ENCODE peak calls at places on chromosomes 1 and 21, in five cellular contexts. One of them, this sample, is unnamed.

GRCh38 chr21:45257673-45258341 is 29.9 kb downstream of the POFUT2 start:
- DNase-seq in tibial nerve: no peak
- DNase-seq in fibroblast of lung: no peak
- DNase-seq in mucosa of descending colon: no peak
- DNase-seq in transverse colon: no peak
- DNase-seq in this sample: no peak

GRCh38 chr1:205442051-205442721 is 13.7 kb downstream of the BLACAT1 start:
- DNase-seq in tibial nerve: no peak
- DNase-seq in fibroblast of lung: no peak
- DNase-seq in mucosa of descending colon: no peak
- DNase-seq in transverse colon: no peak
- DNase-seq in this sample: no peak

GRCh38 chr1:67408148-67408547 is 22.1 kb downstream of the SERBP1 start:
- DNase-seq in tibial nerve: no peak
- DNase-seq in fibroblast of lung: no peak
- DNase-seq in mucosa of descending colon: no peak
- DNase-seq in transverse colon: no peak
- DNase-seq in this sample: no peak

GRCh38 chr1:9344426-9345200 is 51.9 kb downstream of the SPSB1 start:
- DNase-seq in tibial nerve: no peak
- DNase-seq in fibroblast of lung: no peak
- DNase-seq in mucosa of descending colon: no peak
- DNase-seq in transverse colon: no peak
- DNase-seq in this sample: no peak

GRCh38 chr1:2314803-2315710 is 76.3 kb downstream of the MORN1 start:
- DNase-seq in tibial nerve: no peak
- DNase-seq in fibroblast of lung: peak; percentile 64
- DNase-seq in mucosa of descending colon: peak; percentile 42
- DNase-seq in transverse colon: peak; percentile 58
- DNase-seq in this sample: peak; percentile 35

GRCh38 chr1:62082456-62083363 is 111.9 kb upstream of the L1TD1 start:
- DNase-seq in tibial nerve: peak; percentile 38
- DNase-seq in fibroblast of lung: peak; percentile 15
- DNase-seq in mucosa of descending colon: peak; percentile 58
- DNase-seq in transverse colon: peak; percentile 34
- DNase-seq in this sample: no peak

GRCh38 chr1:54884768-54885167 is 2.2 kb downstream of the DHCR24 start:
- DNase-seq in tibial nerve: no peak
- DNase-seq in fibroblast of lung: no peak
- DNase-seq in mucosa of descending colon: no peak
- DNase-seq in transverse colon: no peak
- DNase-seq in this sample: no peak

GRCh38 chr1:52636701-52637695 is 4.0 kb downstream of the SHISAL2A start:
- DNase-seq in tibial nerve: no peak
- DNase-seq in fibroblast of lung: no peak
- DNase-seq in mucosa of descending colon: peak; percentile 42
- DNase-seq in transverse colon: peak; percentile 54
- DNase-seq in this sample: no peak

GRCh38 chr1:157124855-157125254 is 13.3 kb downstream of the ETV3 start:
- DNase-seq in tibial nerve: no peak
- DNase-seq in fibroblast of lung: no peak
- DNase-seq in mucosa of descending colon: no peak
- DNase-seq in transverse colon: no peak
- DNase-seq in this sample: no peak

GRCh38 chr1:55987491-55988255 is 591.7 kb downstream of the PLPP3 start:
- DNase-seq in tibial nerve: no peak
- DNase-seq in fibroblast of lung: peak; percentile 8
- DNase-seq in mucosa of descending colon: no peak
- DNase-seq in transverse colon: no peak
- DNase-seq in this sample: no peak

GRCh38 chr21:39781331-39781730 is 36.3 kb downstream of the IGSF5 start:
- DNase-seq in tibial nerve: no peak
- DNase-seq in fibroblast of lung: no peak
- DNase-seq in mucosa of descending colon: no peak
- DNase-seq in transverse colon: no peak
- DNase-seq in this sample: no peak

GRCh38 chr1:81594211-81594610 is 206.5 kb upstream of the ADGRL2 start:
- DNase-seq in tibial nerve: no peak
- DNase-seq in fibroblast of lung: no peak
- DNase-seq in mucosa of descending colon: no peak
- DNase-seq in transverse colon: no peak
- DNase-seq in this sample: no peak

GRCh38 chr21:46455575-46456385 is 2.9 kb upstream of the DIP2A start:
- DNase-seq in tibial nerve: no peak
- DNase-seq in fibroblast of lung: peak; percentile 85
- DNase-seq in mucosa of descending colon: no peak
- DNase-seq in transverse colon: peak; percentile 26
- DNase-seq in this sample: no peak

GRCh38 chr21:45112371-45112770 is 38.0 kb downstream of the ADARB1 start:
- DNase-seq in tibial nerve: no peak
- DNase-seq in fibroblast of lung: peak; percentile 26
- DNase-seq in mucosa of descending colon: no peak
- DNase-seq in transverse colon: no peak
- DNase-seq in this sample: no peak

GRCh38 chr1:923991-924618 is 382 bp downstream of the SAMD11 start:
- DNase-seq in tibial nerve: no peak
- DNase-seq in fibroblast of lung: no peak
- DNase-seq in mucosa of descending colon: no peak
- DNase-seq in transverse colon: no peak
- DNase-seq in this sample: no peak

GRCh38 chr1:161484613-161485012 is 20.6 kb upstream of the FCGR2A start:
- DNase-seq in tibial nerve: no peak
- DNase-seq in fibroblast of lung: no peak
- DNase-seq in mucosa of descending colon: no peak
- DNase-seq in transverse colon: no peak
- DNase-seq in this sample: no peak

GRCh38 chr1:12629521-12629956 is 11.5 kb upstream of the DHRS3 start:
- DNase-seq in tibial nerve: no peak
- DNase-seq in fibroblast of lung: no peak
- DNase-seq in mucosa of descending colon: no peak
- DNase-seq in transverse colon: no peak
- DNase-seq in this sample: no peak

GRCh38 chr1:171769171-171769570 is 12.3 kb upstream of the METTL13 start:
- DNase-seq in tibial nerve: no peak
- DNase-seq in fibroblast of lung: no peak
- DNase-seq in mucosa of descending colon: no peak
- DNase-seq in transverse colon: no peak
- DNase-seq in this sample: no peak

GRCh38 chr1:171769754-171770153 is 11.7 kb upstream of the METTL13 start:
- DNase-seq in tibial nerve: no peak
- DNase-seq in fibroblast of lung: no peak
- DNase-seq in mucosa of descending colon: no peak
- DNase-seq in transverse colon: no peak
- DNase-seq in this sample: no peak

GRCh38 chr1:171772312-171772711 is 9.1 kb upstream of the METTL13 start:
- DNase-seq in tibial nerve: no peak
- DNase-seq in fibroblast of lung: no peak
- DNase-seq in mucosa of descending colon: no peak
- DNase-seq in transverse colon: no peak
- DNase-seq in this sample: no peak
- H3K36me3 ChIP-seq in tibial nerve: no peaks in the 10 kb centered on the region
- H3K36me3 ChIP-seq in fibroblast of lung: no peaks in the 10 kb centered on the region
- H3K36me3 ChIP-seq in mucosa of descending colon: no peaks in the 10 kb centered on the region
- H3K36me3 ChIP-seq in transverse colon: no peaks in the 10 kb centered on the region
- H3K36me3 ChIP-seq in this sample: no peaks in the 10 kb centered on the region

DNA sequence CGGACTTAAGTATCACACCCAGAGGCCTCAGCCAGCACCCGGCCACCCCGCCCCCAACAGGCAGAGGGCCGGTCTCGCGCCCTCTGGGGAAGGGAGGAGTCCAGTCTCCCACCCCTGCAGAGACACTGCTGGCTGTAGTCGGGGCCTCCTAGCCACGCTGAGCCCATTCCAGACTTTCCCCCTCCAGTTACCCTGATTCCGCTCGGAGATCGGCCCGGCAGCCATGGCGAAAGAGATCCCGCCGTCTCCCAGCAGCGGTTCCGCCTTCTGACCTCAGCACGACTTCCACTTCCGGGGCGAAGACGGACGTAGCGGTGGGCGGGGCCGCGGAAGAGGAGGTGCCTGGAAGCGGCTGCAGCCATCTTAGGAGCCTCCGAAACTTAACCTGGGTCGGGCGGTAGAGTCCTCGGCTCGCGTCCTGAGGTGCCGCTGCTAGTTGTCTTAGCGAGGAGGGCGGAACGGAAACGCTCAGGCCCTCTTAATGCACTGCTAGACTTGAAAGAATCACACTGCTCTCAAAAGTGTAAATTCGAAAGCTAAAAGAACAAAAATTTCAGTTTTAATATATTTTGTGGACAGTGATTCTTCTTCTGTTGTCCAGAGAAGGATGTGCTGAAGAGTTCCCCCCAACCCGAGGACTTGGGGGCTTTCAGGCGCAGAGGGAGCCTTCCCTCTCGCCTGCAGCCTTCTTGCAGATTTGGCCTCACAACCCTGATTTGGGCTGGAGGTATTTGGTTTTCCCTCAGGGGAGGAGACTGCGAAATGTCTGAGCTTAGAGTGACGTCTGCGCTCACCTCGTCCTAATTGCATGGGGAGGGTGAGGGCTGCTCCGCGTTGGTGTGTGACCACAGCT is at the start of gene SF3B4:
- DNase-seq in tibial nerve: peak; percentile 94
- DNase-seq in fibroblast of lung: peak; percentile 93
- DNase-seq in mucosa of descending colon: peak; percentile 97
- DNase-seq in transverse colon: peak; percentile 97
- DNase-seq in this sample: peak; percentile 95
- H3K36me3 ChIP-seq in tibial nerve: peaks cover 3% of the 10 kb centered on the region
- H3K36me3 ChIP-seq in fibroblast of lung: peaks cover 22% of the 10 kb centered on the region
- H3K36me3 ChIP-seq in mucosa of descending colon: peaks cover 21% of the 10 kb centered on the region
- H3K36me3 ChIP-seq in transverse colon: peaks cover 54% of the 10 kb centered on the region
- H3K36me3 ChIP-seq in this sample: peaks cover 38% of the 10 kb centered on the region

DNA sequence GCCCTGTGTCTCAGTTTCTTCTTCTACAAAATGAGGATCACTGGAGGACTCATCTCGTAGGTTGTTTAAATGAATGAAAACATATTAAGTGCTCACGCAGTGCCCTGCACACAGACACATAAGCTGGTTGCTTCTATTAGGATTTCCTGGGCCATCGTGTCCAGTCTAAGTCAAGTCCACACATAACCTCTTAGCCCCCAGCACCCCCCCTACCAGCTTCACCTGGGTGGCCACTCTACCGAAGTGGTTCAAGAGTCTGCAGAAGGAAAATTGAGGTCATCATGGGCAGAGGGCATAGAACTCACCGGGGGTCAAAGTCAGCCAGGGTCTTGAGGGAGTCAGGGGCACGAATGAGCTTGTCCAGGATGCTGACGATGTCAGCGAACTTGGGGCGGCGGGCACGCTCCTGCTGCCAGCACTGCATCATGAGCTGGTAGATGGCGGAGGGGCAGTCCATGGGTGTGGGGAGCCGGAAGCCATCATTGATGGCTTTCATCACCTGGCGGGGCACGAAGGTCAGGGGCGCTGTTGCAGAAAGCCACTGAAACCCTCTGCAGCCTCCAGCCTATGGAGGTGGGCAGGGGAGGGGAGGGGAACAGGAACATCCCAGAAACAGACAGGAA is 25.8 kb downstream of the EPHA2 start:
- DNase-seq in tibial nerve: no peak
- DNase-seq in fibroblast of lung: no peak
- DNase-seq in mucosa of descending colon: no peak
- DNase-seq in transverse colon: no peak
- DNase-seq in this sample: no peak
- H3K36me3 ChIP-seq in tibial nerve: no peaks in the 10 kb centered on the region
- H3K36me3 ChIP-seq in fibroblast of lung: peaks cover 58% of the 10 kb centered on the region
- H3K36me3 ChIP-seq in mucosa of descending colon: peaks cover 4% of the 10 kb centered on the region
- H3K36me3 ChIP-seq in transverse colon: peaks cover 9% of the 10 kb centered on the region
- H3K36me3 ChIP-seq in this sample: peaks cover 19% of the 10 kb centered on the region

GRCh38 chr1:201147396-201148015 is 6.8 kb downstream of the TMEM9 start:
- DNase-seq in tibial nerve: no peak
- DNase-seq in fibroblast of lung: no peak
- DNase-seq in mucosa of descending colon: no peak
- DNase-seq in transverse colon: no peak
- DNase-seq in this sample: peak; percentile 30
- H3K36me3 ChIP-seq in tibial nerve: no peaks in the 10 kb centered on the region
- H3K36me3 ChIP-seq in fibroblast of lung: peaks cover 24% of the 10 kb centered on the region
- H3K36me3 ChIP-seq in mucosa of descending colon: no peaks in the 10 kb centered on the region
- H3K36me3 ChIP-seq in transverse colon: no peaks in the 10 kb centered on the region
- H3K36me3 ChIP-seq in this sample: peaks cover 48% of the 10 kb centered on the region

GRCh38 chr1:35899941-35900340 is 16.9 kb downstream of the AGO1 start:
- DNase-seq in tibial nerve: no peak
- DNase-seq in fibroblast of lung: no peak
- DNase-seq in mucosa of descending colon: no peak
- DNase-seq in transverse colon: no peak
- DNase-seq in this sample: no peak
- H3K36me3 ChIP-seq in tibial nerve: no peaks in the 10 kb centered on the region
- H3K36me3 ChIP-seq in fibroblast of lung: peaks cover 1% of the 10 kb centered on the region
- H3K36me3 ChIP-seq in mucosa of descending colon: peaks cover 4% of the 10 kb centered on the region
- H3K36me3 ChIP-seq in transverse colon: peaks cover 42% of the 10 kb centered on the region
- H3K36me3 ChIP-seq in this sample: peaks cover 50% of the 10 kb centered on the region

DNA sequence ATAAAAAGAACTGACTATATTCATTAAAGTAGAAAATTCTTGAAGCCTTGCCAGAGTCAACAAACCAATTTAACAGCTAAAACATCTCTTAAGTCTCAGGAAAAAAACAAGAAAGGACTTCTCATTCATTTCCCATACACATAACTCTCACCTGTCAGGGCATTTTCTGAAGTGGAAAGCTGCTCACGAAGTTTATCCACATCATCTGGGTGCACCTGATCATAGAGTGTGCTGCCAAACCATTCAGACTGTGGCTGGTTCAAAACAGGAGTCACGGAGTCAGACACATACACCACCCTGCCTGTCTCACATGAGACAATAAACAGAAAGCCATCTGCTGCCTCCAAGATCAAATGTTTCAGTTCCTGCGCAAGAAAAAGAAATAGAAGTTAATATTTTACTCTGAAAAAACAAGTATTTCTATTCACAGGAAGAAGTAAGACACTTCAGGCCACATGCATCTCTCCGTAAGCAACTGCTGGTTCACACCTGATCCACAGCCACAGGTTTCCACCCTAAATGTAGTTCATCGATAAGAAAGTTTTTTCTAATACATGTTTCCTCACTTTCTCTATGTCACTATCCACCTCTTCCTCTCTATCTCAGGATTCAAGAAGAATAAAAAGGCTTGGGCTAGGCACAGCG is 28.2 kb upstream of the CTSK start:
- DNase-seq in tibial nerve: no peak
- DNase-seq in fibroblast of lung: peak; percentile 58
- DNase-seq in mucosa of descending colon: peak; percentile 30
- DNase-seq in transverse colon: no peak
- DNase-seq in this sample: no peak
- H3K36me3 ChIP-seq in tibial nerve: no peaks in the 10 kb centered on the region
- H3K36me3 ChIP-seq in fibroblast of lung: peaks cover 6% of the 10 kb centered on the region
- H3K36me3 ChIP-seq in mucosa of descending colon: no peaks in the 10 kb centered on the region
- H3K36me3 ChIP-seq in transverse colon: peaks cover 63% of the 10 kb centered on the region
- H3K36me3 ChIP-seq in this sample: peaks cover 5% of the 10 kb centered on the region